ENCODE peak calls at places on chromosomes 5 and 9, in five cellular contexts. One of them, this sample, is unnamed.

GRCh38 chr5:8864053-8864452 is 681.8 kb downstream of the SEMA5A start:
- DNase-seq in HL-60: peak; percentile 9
- DNase-seq in body of pancreas: no peak
- DNase-seq in left ventricle myocardium inferior: no peak
- DNase-seq in lung: no peak
- DNase-seq in this sample: no peak

GRCh38 chr5:172788771-172789686 is 18.0 kb upstream of the DUSP1 start:
- DNase-seq in body of pancreas: peak; percentile 90
- DNase-seq in left ventricle myocardium inferior: peak; percentile 37
- DNase-seq in HL-60: no peak
- DNase-seq in lung: no peak
- DNase-seq in this sample: peak; percentile 91

GRCh38 chr5:143395638-143396352 is 7.7 kb downstream of the NR3C1 start:
- DNase-seq in body of pancreas: no peak
- DNase-seq in left ventricle myocardium inferior: no peak
- DNase-seq in lung: no peak
- DNase-seq in HL-60: no peak
- DNase-seq in this sample: no peak

GRCh38 chr9:34047864-34048729 is 590 bp downstream of the UBAP2 start:
- DNase-seq in HL-60: peak; percentile 77
- DNase-seq in left ventricle myocardium inferior: peak; percentile 36
- DNase-seq in lung: peak; percentile 59
- DNase-seq in body of pancreas: peak; percentile 41
- DNase-seq in this sample: peak; percentile 91

GRCh38 chr9:3708751-3709150 is 182.9 kb upstream of the RFX3 start:
- DNase-seq in body of pancreas: peak; percentile 29
- DNase-seq in left ventricle myocardium inferior: no peak
- DNase-seq in lung: no peak
- DNase-seq in HL-60: no peak
- DNase-seq in this sample: no peak

GRCh38 chr5:164341056-164341619 is 835.7 kb downstream of the MAT2B start:
- DNase-seq in HL-60: no peak
- DNase-seq in body of pancreas: no peak
- DNase-seq in left ventricle myocardium inferior: no peak
- DNase-seq in lung: no peak
- DNase-seq in this sample: no peak

GRCh38 chr9:95204310-95204709 is 113.2 kb downstream of the FANCC start:
- DNase-seq in body of pancreas: no peak
- DNase-seq in HL-60: no peak
- DNase-seq in left ventricle myocardium inferior: no peak
- DNase-seq in lung: no peak
- DNase-seq in this sample: no peak

GRCh38 chr9:4572184-4572826 is 82.0 kb downstream of the SLC1A1 start:
- DNase-seq in lung: no peak
- DNase-seq in HL-60: no peak
- DNase-seq in left ventricle myocardium inferior: no peak
- DNase-seq in body of pancreas: no peak
- DNase-seq in this sample: no peak

GRCh38 chr5:150108711-150109605 is 22.6 kb upstream of the CSF1R start:
- DNase-seq in body of pancreas: no peak
- DNase-seq in HL-60: no peak
- DNase-seq in lung: peak; percentile 26
- DNase-seq in left ventricle myocardium inferior: no peak
- DNase-seq in this sample: peak; percentile 83

GRCh38 chr5:142358121-142358520 is 33.3 kb upstream of the SPRY4 start:
- DNase-seq in body of pancreas: no peak
- DNase-seq in HL-60: no peak
- DNase-seq in lung: no peak
- DNase-seq in left ventricle myocardium inferior: no peak
- DNase-seq in this sample: no peak

DNA sequence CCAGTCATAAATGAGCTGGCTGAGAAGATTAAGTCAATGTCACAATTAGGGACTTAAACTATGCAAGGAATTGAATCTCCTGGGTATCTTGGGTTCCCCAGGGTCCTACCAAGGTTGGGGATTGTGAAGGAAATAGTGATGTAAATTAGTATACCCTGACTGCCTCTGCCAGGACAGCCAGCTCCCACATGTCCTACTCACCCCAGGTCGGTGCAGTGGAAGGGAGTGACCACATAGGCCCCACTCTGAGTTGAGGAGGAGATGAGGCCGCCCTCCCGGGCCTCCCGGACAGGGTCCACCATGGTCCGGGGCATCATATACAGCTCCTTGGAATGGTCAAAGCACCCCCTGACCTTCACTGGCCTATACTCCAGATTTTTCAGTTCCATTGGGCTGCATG is 2.7 kb downstream of the SURF1 start:
- DNase-seq in left ventricle myocardium inferior: no peak
- DNase-seq in HL-60: no peak
- DNase-seq in body of pancreas: no peak
- DNase-seq in lung: no peak
- DNase-seq in this sample: no peak
- TF ChIP-seq CTCF in left ventricle myocardium inferior: no peak
- TF ChIP-seq CTCF in HL-60: no peak
- TF ChIP-seq CTCF in body of pancreas: no peak
- TF ChIP-seq CTCF in lung: no peak
- TF ChIP-seq CTCF in this sample: no peak

GRCh38 chr5:131282235-131282634 is 18.4 kb downstream of the CDC42SE2 start:
- DNase-seq in left ventricle myocardium inferior: no peak
- DNase-seq in lung: no peak
- DNase-seq in body of pancreas: no peak
- DNase-seq in HL-60: no peak
- DNase-seq in this sample: no peak
- H3K4me3 ChIP-seq in left ventricle myocardium inferior: no peak overlapping the region
- H3K4me3 ChIP-seq in lung: no peak overlapping the region
- H3K4me3 ChIP-seq in body of pancreas: no peak overlapping the region
- H3K4me3 ChIP-seq in HL-60: no peak overlapping the region
- H3K4me3 ChIP-seq in this sample: no peak overlapping the region

GRCh38 chr9:12716823-12717222 is 23.6 kb downstream of the TYRP1 start:
- DNase-seq in lung: no peak
- DNase-seq in left ventricle myocardium inferior: no peak
- DNase-seq in body of pancreas: no peak
- DNase-seq in HL-60: no peak
- DNase-seq in this sample: no peak
- TF ChIP-seq CTCF in lung: no peak
- TF ChIP-seq CTCF in left ventricle myocardium inferior: peak; percentile 27
- TF ChIP-seq CTCF in body of pancreas: peak; percentile 7
- TF ChIP-seq CTCF in HL-60: no peak
- TF ChIP-seq CTCF in this sample: no peak

GRCh38 chr9:137303893-137304382 is 1.9 kb upstream of the NRARP start:
- DNase-seq in lung: no peak
- DNase-seq in left ventricle myocardium inferior: no peak
- DNase-seq in HL-60: no peak
- DNase-seq in body of pancreas: no peak
- DNase-seq in this sample: peak; percentile 86

GRCh38 chr9:137300607-137301085 is 1.4 kb downstream of the NRARP start:
- DNase-seq in left ventricle myocardium inferior: peak; percentile 21
- DNase-seq in lung: no peak
- DNase-seq in body of pancreas: peak; percentile 53
- DNase-seq in HL-60: no peak
- DNase-seq in this sample: peak; percentile 14

GRCh38 chr9:137301086-137301947 is 754 bp downstream of the NRARP start:
- DNase-seq in body of pancreas: peak; percentile 71
- DNase-seq in HL-60: peak; percentile 36
- DNase-seq in left ventricle myocardium inferior: peak; percentile 34
- DNase-seq in lung: no peak
- DNase-seq in this sample: peak; percentile 85

GRCh38 chr9:137303031-137303892 is 1.2 kb upstream of the NRARP start:
- DNase-seq in left ventricle myocardium inferior: peak; percentile 15
- DNase-seq in HL-60: no peak
- DNase-seq in lung: no peak
- DNase-seq in body of pancreas: peak; percentile 20
- DNase-seq in this sample: no peak

GRCh38 chr9:137302176-137303030 is at the start of gene NRARP:
- DNase-seq in left ventricle myocardium inferior: peak; percentile 91
- DNase-seq in body of pancreas: peak; percentile 92
- DNase-seq in HL-60: peak; percentile 82
- DNase-seq in lung: peak; percentile 83
- DNase-seq in this sample: peak; percentile 83
- H3K4me3 ChIP-seq in left ventricle myocardium inferior: peak within 1 kb of the TSS; percentile 80
- H3K4me3 ChIP-seq in body of pancreas: peak within 1 kb of the TSS; percentile 43
- H3K4me3 ChIP-seq in HL-60: peak within 1 kb of the TSS; percentile 43
- H3K4me3 ChIP-seq in lung: peak within 1 kb of the TSS; percentile 71
- H3K4me3 ChIP-seq in this sample: peak within 1 kb of the TSS; percentile 36